ENCODE peak calls at places on chromosomes 6 and 20, in ten cellular contexts. Z, S, W, Q, U, I, D, L, R and C are unnamed samples.

GRCh38 chr6:157194643-157195042 is 128.7 kb downstream of the TMEM242 start:
- DNase-seq in D (no peak), R (peak), Z (peak), Q (no peak), I (no peak), L (no peak), U (no peak), S (no peak), W (no peak), C (no peak)

GRCh38 chr6:160667854-160668481 is 3.9 kb upstream of the LPA start:
- DNase-seq in S (peak), R (no peak), D (peak), I (no peak), Q (no peak), W (peak), U (peak), L (peak), Z (no peak), C (peak)

GRCh38 chr20:21202284-21202683 is 76.4 kb downstream of the KIZ start:
- DNase-seq in D (no peak), Q (no peak), S (no peak), Z (peak), W (no peak), R (peak), I (no peak), U (no peak), L (no peak), C (no peak)

GRCh38 chr6:7178280-7178679 is 70.5 kb downstream of the RREB1 start:
- DNase-seq in R (no peak), D (no peak), I (no peak), Q (no peak), U (no peak), L (no peak), S (no peak), W (no peak), Z (no peak), C (no peak)

GRCh38 chr6:43771210-43771857 is 1.3 kb downstream of the VEGFA start:
- DNase-seq in I (peak), S (peak), U (peak), Q (peak), D (peak), R (peak), Z (peak), W (peak), L (peak), C (peak)

GRCh38 chr6:45507156-45507555 is 129.4 kb upstream of the SUPT3H start:
- DNase-seq in R (no peak), Z (no peak), W (no peak), S (no peak), U (no peak), L (no peak), I (no peak), Q (no peak), D (no peak), C (no peak)

GRCh38 chr20:37516697-37517370 is 4.2 kb upstream of the NNAT start:
- DNase-seq in W (no peak), R (peak), S (no peak), Z (peak), Q (no peak), L (peak), D (no peak), U (no peak), I (no peak), C (no peak)

GRCh38 chr6:112946051-112946450 is 598.9 kb downstream of the RFPL4B start:
- DNase-seq in Q (no peak), I (no peak), W (no peak), U (no peak), Z (peak), D (no peak), L (no peak), S (no peak), R (peak), C (no peak)

GRCh38 chr6:11413728-11414127 is 123.8 kb upstream of the TMEM170B start:
- DNase-seq in I (no peak), R (no peak), L (no peak), D (no peak), Z (peak), Q (no peak), U (no peak), W (no peak), S (no peak), C (no peak)

GRCh38 chr6:109224107-109224875 is 129.0 kb downstream of the CEP57L1 start:
- DNase-seq in Z (no peak), R (no peak), Q (no peak), D (no peak), L (no peak), U (no peak), I (no peak), W (peak), S (no peak), C (no peak)

GRCh38 chr6:82909551-82909950 is 156.1 kb downstream of the UBE3D start:
- DNase-seq in I (no peak), W (no peak), L (no peak), S (no peak), D (no peak), Z (peak), U (no peak), Q (no peak), R (no peak), C (no peak)

GRCh38 chr6:134819236-134819635 is 130.7 kb downstream of the ALDH8A1 start:
- DNase-seq in W (no peak), Q (no peak), I (no peak), U (no peak), Z (no peak), R (no peak), D (no peak), S (no peak), L (no peak), C (no peak)

GRCh38 chr6:167157414-167157813 is 366 bp downstream of the GPR31 start:
- DNase-seq in R (no peak), I (no peak), Z (no peak), D (no peak), W (no peak), Q (no peak), S (no peak), L (no peak), U (no peak), C (no peak)

GRCh38 chr6:106460481-106460880 is 100.0 kb downstream of the CRYBG1 start:
- DNase-seq in I (no peak), Q (no peak), Z (no peak), W (no peak), D (no peak), L (no peak), R (no peak), U (peak), S (peak), C (no peak)

GRCh38 chr20:58706975-58707681 is 14.5 kb downstream of the NPEPL1 start:
- DNase-seq in L (no peak), I (no peak), S (no peak), W (no peak), D (no peak), Q (peak), Z (no peak), U (no peak), R (no peak), C (no peak)

GRCh38 chr6:169520104-169520503 is 181.7 kb downstream of the WDR27 start:
- DNase-seq in W (no peak), Z (peak), R (peak), I (no peak), D (no peak), S (no peak), Q (no peak), L (no peak), U (no peak), C (no peak)

DNA sequence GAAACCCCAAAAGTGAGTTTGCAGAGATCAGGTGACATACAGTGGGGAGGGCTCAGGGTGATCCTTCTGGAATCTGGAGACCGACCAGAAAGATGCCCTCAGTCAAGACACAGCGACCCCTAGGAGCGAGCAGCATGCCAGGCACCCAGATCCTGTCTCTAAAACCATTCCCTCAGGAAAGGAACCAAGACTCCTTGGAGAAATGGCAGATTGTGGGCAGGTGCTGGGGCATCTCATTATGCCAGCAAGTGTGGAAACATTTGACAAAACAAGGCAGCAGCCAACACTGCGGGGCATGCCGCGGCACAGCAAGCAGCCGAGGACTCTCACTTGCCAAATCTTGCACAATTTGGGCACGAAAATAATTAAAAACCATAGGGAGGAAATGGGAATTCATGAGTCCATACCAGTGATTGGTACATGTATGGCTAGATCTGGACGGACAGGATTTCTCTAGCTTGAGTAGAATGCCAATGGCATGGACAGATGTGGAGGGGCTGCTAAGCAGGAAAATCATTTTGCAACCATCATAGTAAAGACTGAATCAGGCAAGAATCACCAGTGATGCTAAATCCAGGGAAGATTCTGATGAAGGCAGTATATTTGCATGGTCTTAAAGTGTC is 76.9 kb downstream of the GINS1 start:
- DNase-seq in U (no peak), W (no peak), R (no peak), S (no peak), L (no peak), Q (no peak), D (no peak), I (no peak), Z (no peak), C (no peak)
- TF ChIP-seq CTCF in U (no peak), W (no peak), R (no peak), S (peak), L (no peak), Q (no peak), D (no peak), I (no peak), Z (no peak), C (no peak)

GRCh38 chr6:105178636-105179035 is 1.2 kb downstream of the POPDC3 start:
- DNase-seq in Z (no peak), I (no peak), U (no peak), S (no peak), W (no peak), R (no peak), Q (no peak), L (no peak), D (no peak), C (no peak)

GRCh38 chr6:105174512-105174911 is 5.3 kb downstream of the POPDC3 start:
- DNase-seq in L (no peak), W (no peak), I (no peak), U (no peak), D (no peak), Q (no peak), Z (peak), S (no peak), R (no peak), C (no peak)

GRCh38 chr6:105178110-105178509 is 1.7 kb downstream of the POPDC3 start:
- DNase-seq in W (no peak), Z (peak), I (no peak), S (no peak), L (no peak), D (no peak), Q (no peak), R (peak), U (no peak), C (no peak)

GRCh38 chr6:105179244-105180065 is at the start of gene POPDC3:
- DNase-seq in U (peak), I (no peak), W (peak), S (peak), L (peak), R (peak), D (peak), Z (no peak), Q (peak), C (peak)

GRCh38 chr6:105177521-105177920 is 2.3 kb downstream of the POPDC3 start:
- DNase-seq in L (no peak), Z (no peak), W (no peak), D (no peak), Q (no peak), I (no peak), R (no peak), S (no peak), U (no peak), C (no peak)
- TF ChIP-seq CTCF in L (no peak), Z (no peak), W (no peak), D (no peak), Q (no peak), I (no peak), R (no peak), S (no peak), U (no peak), C (no peak)

GRCh38 chr20:64102647-64103354 is 4.6 kb downstream of the NPBWR2 start:
- DNase-seq in L (peak), D (no peak), W (peak), I (no peak), R (no peak), Q (peak), S (no peak), U (no peak), Z (no peak), C (no peak)

GRCh38 chr20:64099880-64100565 is 7.3 kb downstream of the NPBWR2 start:
- DNase-seq in Z (no peak), L (no peak), I (no peak), R (no peak), Q (peak), U (peak), W (peak), S (no peak), D (no peak), C (peak)

GRCh38 chr20:64100566-64100888 is 6.8 kb downstream of the NPBWR2 start:
- DNase-seq in Z (no peak), U (no peak), W (no peak), R (no peak), L (no peak), D (no peak), I (no peak), S (no peak), Q (peak), C (no peak)

GRCh38 chr20:64100946-64101688 is 6.2 kb downstream of the NPBWR2 start:
- DNase-seq in I (no peak), S (no peak), W (peak), D (no peak), R (no peak), U (no peak), Q (no peak), L (no peak), Z (no peak), C (no peak)

DNA sequence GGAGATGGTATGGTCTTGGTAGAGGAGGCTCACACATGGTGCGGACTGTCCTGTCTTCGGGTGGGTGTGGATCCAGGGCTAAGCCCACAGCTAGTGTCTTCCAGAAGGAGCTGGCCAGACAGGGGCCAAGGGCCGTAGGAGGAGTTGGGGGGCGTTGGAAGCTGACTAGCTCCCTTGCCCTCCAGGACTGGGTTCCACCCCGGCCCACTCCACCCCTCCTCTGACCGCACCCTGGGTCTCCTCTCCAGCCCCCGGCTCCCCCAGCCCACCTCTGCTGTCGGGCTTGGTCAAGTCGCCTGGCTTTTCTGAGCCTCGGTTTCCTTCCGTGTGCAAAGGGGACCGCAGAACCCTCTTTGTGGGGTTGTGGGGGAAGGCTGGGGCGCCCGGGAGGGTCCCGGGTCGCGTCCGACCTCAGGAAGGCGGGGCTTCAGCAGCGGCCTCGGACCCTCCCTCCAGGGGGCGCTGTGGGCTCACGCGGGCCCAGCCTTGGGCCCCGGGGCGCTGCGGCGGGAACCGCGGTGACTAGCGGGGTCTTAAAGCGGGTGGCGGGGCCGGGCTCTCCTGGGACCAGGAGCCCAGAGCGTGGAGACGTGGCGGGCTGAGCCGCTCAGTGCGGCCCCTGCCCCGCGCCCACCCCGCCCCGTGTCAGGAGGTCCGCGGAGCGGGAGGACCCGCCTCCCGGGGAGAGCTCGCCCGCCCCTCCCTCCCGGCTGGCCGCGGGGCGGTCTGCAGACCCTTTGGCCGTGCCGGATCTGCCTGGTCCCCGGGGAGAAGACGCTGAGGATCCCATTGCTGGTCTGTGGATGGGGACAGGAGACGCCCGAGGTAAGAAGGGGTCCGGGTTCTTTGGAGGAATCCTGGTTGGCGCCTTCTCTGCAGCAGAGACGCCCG is 5.4 kb downstream of the NPBWR2 start:
- DNase-seq in Q (peak), S (peak), Z (no peak), L (peak), R (no peak), D (peak), I (no peak), W (peak), U (peak), C (peak)
- TF ChIP-seq CTCF in Q (peak), S (peak), Z (peak), L (peak), R (peak), D (peak), I (peak), W (peak), U (peak), C (peak)

GRCh38 chr6:163554663-163555062 is 140.1 kb downstream of the QKI start:
- DNase-seq in U (peak), Z (no peak), Q (peak), I (peak), L (peak), W (peak), S (peak), R (peak), D (peak), C (peak)
- TF ChIP-seq CTCF in U (peak), Z (peak), Q (peak), I (peak), L (peak), W (peak), S (peak), R (peak), D (peak), C (peak)

GRCh38 chr6:37860226-37860839 is 40.8 kb downstream of the ZFAND3 start:
- DNase-seq in R (peak), I (peak), W (peak), U (peak), Q (no peak), S (peak), L (peak), D (peak), Z (no peak), C (no peak)
- TF ChIP-seq CTCF in R (peak), I (peak), W (peak), U (peak), Q (peak), S (peak), L (peak), D (peak), Z (peak), C (peak)

DNA sequence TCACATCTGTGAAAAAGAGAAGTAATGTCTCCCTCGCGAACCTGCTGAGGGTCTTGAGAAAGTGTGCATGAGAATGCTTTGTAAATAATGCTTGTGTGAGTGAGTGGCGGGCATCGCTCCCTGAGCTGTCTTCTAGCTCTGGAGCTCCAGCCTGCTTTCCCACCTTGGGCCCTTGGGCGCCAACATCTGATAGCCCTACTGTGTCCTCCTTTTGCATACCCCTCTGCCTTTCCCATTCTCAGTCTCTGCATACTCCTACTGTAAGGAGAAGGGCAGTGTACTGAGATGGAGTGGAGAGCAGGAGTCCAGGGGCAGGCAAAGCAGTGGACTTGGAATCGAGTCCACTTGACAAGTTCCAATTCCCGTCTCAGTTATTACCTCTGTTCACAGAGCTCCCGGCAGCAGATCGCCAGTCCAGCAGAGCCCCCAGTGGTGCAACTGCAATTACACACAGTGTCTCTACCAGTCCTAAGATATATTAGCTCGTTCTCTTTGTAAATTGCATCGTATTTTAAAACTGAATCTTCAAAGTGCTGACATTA is 855 bp upstream of the NCR2 start:
- DNase-seq in I (no peak), D (no peak), U (no peak), Q (no peak), L (no peak), W (peak), Z (no peak), R (no peak), S (peak), C (no peak)
- TF ChIP-seq CTCF in I (no peak), D (peak), U (peak), Q (no peak), L (peak), W (peak), Z (no peak), R (peak), S (peak), C (peak)

DNA sequence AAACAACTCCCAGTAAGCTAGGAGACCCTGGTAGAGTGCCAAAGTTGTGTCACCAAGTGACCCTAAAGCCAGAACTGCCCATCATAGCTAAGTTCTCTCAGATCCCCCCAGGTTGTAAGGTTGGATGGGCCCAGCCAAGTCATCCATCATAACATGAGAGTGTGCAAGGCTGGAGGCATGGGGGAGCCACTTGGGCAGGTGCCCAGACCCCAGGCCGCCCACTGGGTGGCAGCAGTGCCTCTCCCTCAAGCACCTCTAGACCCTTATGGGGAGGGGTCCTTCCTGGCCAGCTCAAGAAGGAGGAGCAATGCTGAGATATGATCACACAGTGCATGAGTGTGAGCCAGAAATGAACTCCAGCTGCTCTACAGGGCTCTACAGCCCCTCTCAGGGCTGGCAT is 154.5 kb downstream of the MYLK4 start:
- DNase-seq in U (no peak), W (peak), S (no peak), D (no peak), Q (no peak), I (no peak), Z (no peak), L (no peak), R (no peak), C (no peak)
- TF ChIP-seq CTCF in U (no peak), W (no peak), S (peak), D (peak), Q (peak), I (peak), Z (no peak), L (no peak), R (no peak), C (no peak)

DNA sequence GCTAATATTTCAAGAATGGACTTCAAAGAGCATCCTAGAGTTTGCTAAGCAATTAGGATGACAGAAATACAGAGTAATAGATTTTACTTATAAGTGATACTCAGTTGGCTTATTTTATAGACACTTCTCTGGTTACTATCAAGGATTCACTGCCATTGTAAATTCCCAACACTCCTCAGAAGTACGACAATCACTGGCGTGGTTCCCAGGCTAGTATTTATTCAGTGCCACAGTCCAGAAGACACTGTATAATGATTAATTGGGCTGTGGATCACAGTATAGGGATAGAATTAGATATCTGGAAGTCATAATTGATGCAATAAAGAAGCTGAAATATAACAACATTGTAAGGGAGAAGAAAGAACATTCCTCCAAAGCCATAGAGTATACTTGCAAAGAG is 15.7 kb downstream of the MANEA start:
- DNase-seq in R (peak), L (no peak), D (no peak), W (no peak), U (no peak), Z (no peak), I (no peak), S (no peak), Q (no peak), C (no peak)
- TF ChIP-seq CTCF in R (no peak), L (no peak), D (no peak), W (no peak), U (no peak), Z (no peak), I (no peak), S (no peak), Q (no peak), C (no peak)